ENCODE peak calls at places on chromosome 21, in four cellular contexts. M is Daoy, K is lower leg skin, F is kidney epithelial cell. O is an unnamed sample.

GRCh38 chr21:29238052-29238966 is 60.4 kb upstream of the BACH1 start:
- DNase-seq in M (no peak), K (no peak), F (no peak), O (no peak)

GRCh38 chr21:28444567-28444966 is 548.1 kb downstream of the LTN1 start:
- DNase-seq in M (no peak), K (no peak), F (no peak), O (no peak)

GRCh38 chr21:23887709-23888303 is 1719.5 kb downstream of the MRPL39 start:
- DNase-seq in M (peak; percentile 12), K (no peak), F (no peak), O (no peak)

GRCh38 chr21:45581322-45581712 is 39.1 kb upstream of the SLC19A1 start:
- DNase-seq in M (no peak), K (no peak), F (no peak), O (no peak)

GRCh38 chr21:46215436-46216131 is 13.0 kb downstream of the LSS start:
- DNase-seq in M (no peak), K (no peak), F (no peak), O (no peak)

GRCh38 chr21:42049578-42050430 is 21.3 kb upstream of the UMODL1 start:
- DNase-seq in M (peak; percentile 56), K (no peak), F (no peak), O (no peak)

GRCh38 chr21:44304846-44305245 is 5.0 kb downstream of the PFKL start:
- DNase-seq in M (peak; percentile 61), K (no peak), F (no peak), O (no peak)

GRCh38 chr21:45300786-45301520 is 13.3 kb upstream of the POFUT2 start:
- DNase-seq in M (no peak), K (no peak), F (no peak), O (no peak)

GRCh38 chr21:45818276-45818903 is 163.2 kb upstream of the COL6A1 start:
- DNase-seq in M (no peak), K (no peak), F (no peak), O (no peak)

GRCh38 chr21:33901421-33902288 is 13.9 kb downstream of the ATP5PO start:
- DNase-seq in M (peak; percentile 42), K (no peak), F (no peak), O (no peak)

GRCh38 chr21:26170471-26171309 is at the start of gene APP:
- DNase-seq in M (peak; percentile 90), K (peak; percentile 76), F (no peak), O (no peak)

GRCh38 chr21:36825683-36826082 is 126.8 kb downstream of the SIM2 start:
- DNase-seq in M (no peak), K (no peak), F (no peak), O (no peak)

GRCh38 chr21:25002676-25003075 is 604.6 kb downstream of the MRPL39 start:
- DNase-seq in M (no peak), K (no peak), F (no peak), O (no peak)

GRCh38 chr21:31370281-31370892 is 26.3 kb upstream of the TIAM1 start:
- DNase-seq in M (no peak), K (no peak), F (no peak), O (no peak)

GRCh38 chr21:43978060-43978459 is 34.0 kb upstream of the TRAPPC10 start:
- DNase-seq in M (no peak), K (no peak), F (no peak), O (no peak)

GRCh38 chr21:18522181-18522771 is 118.7 kb upstream of the TMPRSS15 start:
- DNase-seq in M (no peak), K (no peak), F (no peak), O (no peak)

GRCh38 chr21:29145837-29146453 is 15.5 kb downstream of the MAP3K7CL start:
- DNase-seq in M (no peak), K (peak; percentile 45), F (no peak), O (no peak)

GRCh38 chr21:29521872-29522271 is 223.2 kb downstream of the BACH1 start:
- DNase-seq in M (no peak), K (no peak), F (no peak), O (no peak)

GRCh38 chr21:44920694-44921604 is at the start of gene ITGB2:
- DNase-seq in M (no peak), K (no peak), F (no peak), O (no peak)

GRCh38 chr21:43600642-43601397 is 58.5 kb downstream of the HSF2BP start:
- DNase-seq in M (peak; percentile 91), K (no peak), F (peak; percentile 80), O (peak; percentile 85)

GRCh38 chr21:44289381-44290010 is 3.8 kb downstream of the AIRE start:
- DNase-seq in M (no peak), K (no peak), F (no peak), O (no peak)

GRCh38 chr21:44762221-44763049 is 39.2 kb downstream of the UBE2G2 start:
- DNase-seq in M (no peak), K (no peak), F (no peak), O (no peak)

GRCh38 chr21:41451753-41452676 is 26.0 kb downstream of the MX1 start:
- DNase-seq in M (no peak), K (no peak), F (no peak), O (no peak)

GRCh38 chr21:46428286-46428685 is 30.4 kb upstream of the DIP2A start:
- DNase-seq in M (no peak), K (no peak), F (no peak), O (no peak)

GRCh38 chr21:29359718-29360117 is 61.0 kb downstream of the BACH1 start:
- DNase-seq in M (no peak), K (no peak), F (no peak), O (no peak)

GRCh38 chr21:45142469-45142868 is 68.1 kb downstream of the ADARB1 start:
- DNase-seq in M (peak; percentile 93), K (no peak), F (no peak), O (peak; percentile 61)

O was measured in retinal pigment epithelial cell.